ENCODE peak calls at places on chromosomes 4 and X, in four cellular contexts. J is trophoblast cell, K is H1, U is H9. M is an unnamed sample. For H3K79me2, the result is how much of the 10 kb centered on the place peaks cover.

GRCh38 chrX:102339312-102340298 is 92.6 kb downstream of the NXF2 start:
- DNase-seq in K (no peak), J (no peak), U (peak), M (no peak)

GRCh38 chr4:88159137-88159725 is 792 bp upstream of the ABCG2 start:
- DNase-seq in U (peak), K (peak), J (peak), M (peak)

GRCh38 chr4:39480902-39481695 is 22.2 kb downstream of the LIAS start:
- DNase-seq in K (no peak), U (no peak), J (peak), M (no peak)

GRCh38 chr4:36183665-36184393 is 60.5 kb downstream of the ARAP2 start:
- DNase-seq in U (no peak), J (no peak), K (no peak), M (no peak)

GRCh38 chr4:94533405-94534223 is 81.9 kb downstream of the PDLIM5 start:
- DNase-seq in J (no peak), U (no peak), K (no peak), M (no peak)

GRCh38 chr4:128268970-128269369 is 18.6 kb downstream of the PGRMC2 start:
- DNase-seq in U (no peak), J (no peak), K (no peak), M (no peak)

GRCh38 chr4:119832731-119833233 is 204.2 kb upstream of the PDE5A start:
- DNase-seq in U (no peak), J (no peak), K (no peak), M (no peak)

GRCh38 chr4:170674176-170674575 is 584.4 kb upstream of the AADAT start:
- DNase-seq in K (no peak), J (no peak), U (no peak), M (no peak)

GRCh38 chr4:173490817-173491518 is 39.1 kb downstream of the HAND2 start:
- DNase-seq in J (peak), K (no peak), U (no peak), M (peak)

GRCh38 chr4:169158046-169158445 is 112.7 kb downstream of the SH3RF1 start:
- DNase-seq in J (no peak), U (no peak), K (no peak), M (no peak)

GRCh38 chr4:76897522-76898384 is at the start of gene SOWAHB:
- DNase-seq in U (peak), J (peak), K (peak), M (peak)

GRCh38 chrX:150546711-150547153 is 21.7 kb upstream of the MTM1 start:
- DNase-seq in U (no peak), J (no peak), K (no peak), M (no peak)

GRCh38 chr4:100968046-100968445 is 379.3 kb downstream of the PPP3CA start:
- DNase-seq in K (no peak), U (no peak), J (no peak), M (no peak)

GRCh38 chrX:106901781-106902219 is 1.3 kb downstream of the RIPPLY1 start:
- DNase-seq in U (no peak), J (no peak), K (no peak), M (no peak)

GRCh38 chr4:84050014-84050413 is 449.1 kb downstream of the NKX6-1 start:
- DNase-seq in U (peak), J (no peak), K (peak), M (peak)

GRCh38 chrX:46575991-46576392 is 2.4 kb downstream of the CHST7 start:
- DNase-seq in K (no peak), J (no peak), U (no peak), M (peak)

GRCh38 chrX:24870143-24870542 is 145.6 kb downstream of the ARX start:
- DNase-seq in U (no peak), K (no peak), J (peak), M (no peak)

GRCh38 chrX:83916525-83916924 is 55.6 kb downstream of the CYLC1 start:
- DNase-seq in K (no peak), J (no peak), U (no peak), M (peak)

GRCh38 chr4:37890501-37891220 is at the start of gene TBC1D1:
- DNase-seq in U (peak), K (no peak), J (peak), M (peak)

GRCh38 chrX:101097546-101098453 is at the start of gene CENPI:
- DNase-seq in U (peak), J (peak), K (peak), M (peak)

GRCh38 chrX:118872102-118872566 is 48.5 kb downstream of the ZCCHC12 start:
- DNase-seq in J (no peak), U (no peak), K (no peak), M (no peak)

GRCh38 chr4:7832331-7832730 is 107.3 kb downstream of the AFAP1 start:
- DNase-seq in K (no peak), J (no peak), U (no peak), M (no peak)

GRCh38 chr4:7830747-7831146 is 108.9 kb downstream of the AFAP1 start:
- DNase-seq in U (no peak), K (no peak), J (no peak), M (no peak)

GRCh38 chr4:7831330-7831729 is 108.3 kb downstream of the AFAP1 start:
- DNase-seq in U (no peak), K (no peak), J (no peak), M (no peak)

GRCh38 chr4:7829687-7830580 is 109.7 kb downstream of the AFAP1 start:
- DNase-seq in K (no peak), J (no peak), U (no peak), M (no peak)

DNA sequence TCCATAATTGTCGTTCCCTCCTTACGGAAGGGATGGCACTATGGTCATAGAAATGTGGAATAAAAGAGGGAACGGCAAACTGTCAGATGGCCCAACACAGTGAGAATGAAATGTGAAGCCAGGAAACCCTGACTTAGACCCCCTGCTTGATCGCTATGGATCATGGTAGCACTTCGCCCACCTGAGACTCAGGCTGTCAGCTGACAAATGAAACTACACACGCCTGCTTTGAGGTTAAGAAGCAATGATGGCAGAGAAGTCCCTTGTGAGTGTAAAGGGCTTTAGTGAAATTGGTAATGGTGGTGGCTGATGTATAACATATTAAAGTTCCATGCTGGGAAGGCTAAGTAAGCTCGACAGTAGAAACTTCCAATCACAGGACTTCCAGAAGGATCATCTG is 107.8 kb downstream of the AFAP1 start:
- DNase-seq in J (no peak), U (no peak), K (no peak), M (no peak)
- H3K79me2 ChIP-seq in J (under half), U (under half), K (under half), M (under half)

DNA sequence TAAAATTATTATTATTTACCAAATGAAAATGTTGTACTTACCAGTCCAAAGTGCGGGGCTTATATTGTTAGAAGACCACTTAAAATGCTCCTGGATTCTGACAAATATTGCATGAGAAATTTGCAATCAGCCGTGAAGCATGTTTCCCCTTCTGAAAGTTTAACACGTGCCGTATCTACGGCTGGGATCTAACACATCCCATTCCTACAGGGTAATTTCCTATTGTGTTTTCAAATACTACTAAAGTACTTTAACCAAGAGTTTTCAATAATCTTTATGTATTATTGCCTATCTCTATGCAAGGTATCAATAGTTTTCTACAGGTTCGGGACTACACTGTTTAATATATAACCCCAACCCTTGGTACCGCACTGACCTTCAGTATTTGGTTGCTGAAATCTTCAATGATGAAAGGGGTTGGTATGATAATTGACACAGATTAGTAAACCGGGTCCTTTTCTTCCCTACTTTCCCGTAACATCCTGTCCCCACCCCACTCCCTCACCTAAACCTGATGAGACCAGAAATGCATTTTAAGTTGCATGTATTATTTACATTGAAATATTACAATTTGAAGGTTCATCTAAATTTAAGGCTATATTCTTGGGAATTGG is 795 bp upstream of the BRWD3 start:
- DNase-seq in U (no peak), J (no peak), K (no peak), M (peak)
- H2BK5ac ChIP-seq in U (no peak), J (no peak), K (no peak), M (no peak)

DNA sequence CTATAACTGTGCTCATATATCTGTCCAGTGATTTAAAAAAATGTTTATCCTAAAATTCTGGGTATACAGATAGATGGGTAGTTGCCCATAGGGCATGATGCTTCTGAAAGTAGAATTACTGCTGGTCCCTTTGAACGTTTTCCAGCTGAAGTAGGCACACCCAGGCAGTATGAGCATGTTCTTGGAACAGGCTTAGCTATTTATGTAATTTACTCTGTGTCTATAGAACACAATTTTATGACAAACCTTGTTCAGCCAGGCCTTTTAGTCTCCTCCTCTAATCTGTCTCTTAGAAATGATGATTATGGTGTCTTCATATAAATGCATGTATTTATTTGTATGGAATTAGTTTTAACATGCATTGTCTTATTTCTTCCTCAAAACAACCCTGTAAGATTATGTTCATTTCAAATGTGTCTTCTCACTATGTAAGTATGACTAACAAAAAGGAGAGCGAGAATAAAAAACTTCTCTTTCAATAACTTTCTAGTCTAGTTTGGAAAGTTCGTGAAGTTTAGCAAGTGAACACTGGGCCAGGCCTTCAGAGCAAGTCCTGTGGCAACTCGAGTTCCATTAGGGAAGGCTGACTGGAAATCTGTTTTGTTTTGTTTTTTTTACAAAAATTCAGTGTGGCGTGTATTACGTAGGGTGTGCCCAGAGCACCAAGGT is 142.0 kb downstream of the AFF1 start:
- DNase-seq in K (no peak), J (no peak), U (no peak), M (no peak)
- H3K79me2 ChIP-seq in K (under half), J (under half), U (under half), M (under half)

GRCh38 chr4:121777625-121778024 is 12.7 kb upstream of the SMIM43 start:
- DNase-seq in J (no peak), U (no peak), K (no peak), M (no peak)
- H2BK5ac ChIP-seq in J (no peak), U (no peak), K (no peak), M (no peak)

DNA sequence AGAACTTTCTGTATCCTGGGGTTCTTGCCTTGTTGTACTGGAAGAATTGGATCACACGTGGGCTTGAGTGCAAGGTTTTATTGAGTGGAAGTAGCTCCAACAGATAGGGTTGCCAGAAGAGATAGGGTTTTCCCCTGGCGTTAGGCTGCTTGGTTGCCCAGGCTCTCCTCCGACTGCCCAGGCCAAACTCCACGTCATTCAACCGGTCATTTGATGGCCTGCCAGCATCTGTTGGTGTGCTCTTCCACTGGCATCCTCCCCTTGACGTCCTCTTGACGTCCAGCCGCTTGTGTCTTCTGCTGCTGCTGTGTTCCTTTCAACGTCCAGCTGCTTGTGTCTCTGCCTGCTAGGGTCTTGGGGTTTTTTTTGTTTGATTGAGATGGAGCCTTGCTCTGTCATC is 340.3 kb upstream of the ZCCHC13 start:
- DNase-seq in J (no peak), U (no peak), K (no peak), M (no peak)
- H3K79me2 ChIP-seq in J (under half), U (under half), K (under half), M (under half)

DNA sequence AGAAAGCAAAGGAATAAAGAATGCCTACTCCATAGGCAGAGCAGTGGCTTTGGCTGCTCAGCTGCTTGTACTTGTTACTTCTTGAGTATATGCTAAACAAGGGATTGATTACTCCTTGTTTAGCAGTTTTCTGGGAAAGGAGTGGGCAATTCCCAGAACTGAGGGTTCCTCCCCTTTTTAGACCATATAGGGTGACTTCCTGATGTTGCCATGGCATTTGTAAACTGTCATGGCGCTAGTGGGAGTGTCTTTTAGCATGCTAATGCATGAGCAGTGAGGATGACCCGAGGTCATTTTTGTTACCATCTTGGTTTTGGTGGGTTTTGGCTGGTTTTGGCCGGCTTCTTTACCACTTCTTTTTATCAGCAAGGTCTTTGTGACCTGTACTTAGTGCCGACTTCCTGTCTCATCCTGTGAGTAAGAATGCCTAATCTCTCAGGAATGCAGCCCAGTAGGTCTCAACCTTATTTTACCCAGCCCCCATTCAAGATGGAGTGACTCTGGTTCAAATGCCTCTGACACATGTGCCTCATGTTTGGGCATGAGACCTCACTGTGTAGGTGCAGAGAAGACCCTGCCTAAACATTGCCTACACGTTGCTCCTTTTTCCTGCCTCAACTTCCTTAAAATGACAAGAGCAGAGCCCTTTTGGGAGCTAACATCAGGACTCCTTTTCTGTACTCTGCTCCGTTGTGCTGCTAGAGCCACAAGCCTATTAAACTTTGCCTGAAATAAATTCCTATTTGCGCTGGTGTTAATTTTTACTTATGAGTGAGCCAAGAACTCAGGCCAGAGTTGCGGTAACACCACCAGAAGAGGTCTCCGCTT is 21.0 kb upstream of the UBA6 start:
- DNase-seq in U (peak), K (no peak), J (peak), M (peak)
- H2BK5ac ChIP-seq in U (no peak), K (peak), J (peak), M (no peak)

GRCh38 chr4:24559032-24559821 is 25.1 kb downstream of the DHX15 start:
- DNase-seq in K (no peak), U (no peak), J (no peak), M (no peak)

GRCh38 chr4:24564488-24564887 is 19.9 kb downstream of the DHX15 start:
- DNase-seq in J (no peak), K (no peak), U (no peak), M (no peak)

GRCh38 chr4:24559889-24560288 is 24.5 kb downstream of the DHX15 start:
- DNase-seq in K (no peak), U (no peak), J (no peak), M (no peak)

GRCh38 chr4:24560770-24561415 is 23.5 kb downstream of the DHX15 start:
- DNase-seq in K (no peak), J (no peak), U (no peak), M (no peak)

DNA sequence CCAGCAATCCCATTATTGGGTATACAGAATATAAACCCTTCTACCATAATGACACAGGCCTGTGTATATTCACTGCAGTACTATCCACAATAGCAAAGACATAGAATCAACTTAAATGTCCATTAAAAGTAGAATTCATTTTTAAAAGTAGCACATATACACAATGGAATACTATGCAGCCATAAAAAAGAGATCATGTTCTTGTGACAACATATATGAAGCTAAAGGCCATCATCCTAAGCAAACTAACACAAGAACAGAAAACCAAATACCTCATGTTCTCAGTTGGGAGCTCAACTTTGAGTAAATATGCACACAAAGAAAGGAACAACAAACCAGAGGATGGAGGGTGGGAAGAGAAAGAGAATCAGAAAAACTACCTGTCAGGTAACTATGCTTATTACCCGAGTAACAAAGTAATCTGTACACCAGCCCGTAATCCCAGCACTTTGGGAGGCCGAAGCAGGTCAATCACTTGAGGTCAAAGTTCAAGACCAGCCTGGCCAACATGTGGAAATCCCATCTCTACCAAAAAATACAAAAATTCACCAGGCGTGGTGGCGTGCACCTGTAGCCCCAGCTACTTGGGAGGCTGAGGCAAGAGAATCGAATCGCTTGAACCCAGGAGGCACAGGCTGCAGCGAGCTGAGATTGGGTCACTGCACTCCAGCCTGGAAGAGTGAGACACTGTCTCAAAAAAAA is 22.8 kb downstream of the DHX15 start:
- DNase-seq in J (no peak), K (no peak), U (no peak), M (no peak)
- H3K79me2 ChIP-seq in J (under half), K (half or more), U (half or more), M (half or more)

DNA sequence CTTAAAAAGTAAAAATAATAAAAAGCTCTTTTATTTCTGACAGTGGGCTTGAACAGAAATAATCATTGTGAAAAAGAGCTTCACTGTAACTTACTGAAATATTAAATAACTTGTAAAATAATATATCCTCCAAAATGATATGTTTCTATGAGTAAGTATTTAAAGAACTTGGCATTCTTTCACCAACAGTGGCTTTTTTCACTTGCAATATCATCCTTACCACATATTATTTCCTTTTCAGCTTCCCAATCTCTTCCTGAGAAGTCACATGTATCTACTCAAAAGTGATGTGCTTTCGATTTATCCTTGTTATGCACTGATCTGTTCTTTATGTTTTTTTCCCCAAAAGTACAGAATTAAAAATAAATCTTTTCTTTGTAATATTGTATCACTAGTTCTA is 2.2 kb upstream of the PCDH18 start:
- DNase-seq in K (no peak), J (no peak), U (no peak), M (no peak)
- H2BK5ac ChIP-seq in K (no peak), J (no peak), U (no peak), M (no peak)

GRCh38 chr4:152448038-152448437 is 87.9 kb downstream of the FBXW7 start:
- DNase-seq in J (no peak), U (no peak), K (no peak), M (no peak)

GRCh38 chr4:152448806-152449205 is 87.1 kb downstream of the FBXW7 start:
- DNase-seq in U (no peak), J (no peak), K (no peak), M (no peak)

DNA sequence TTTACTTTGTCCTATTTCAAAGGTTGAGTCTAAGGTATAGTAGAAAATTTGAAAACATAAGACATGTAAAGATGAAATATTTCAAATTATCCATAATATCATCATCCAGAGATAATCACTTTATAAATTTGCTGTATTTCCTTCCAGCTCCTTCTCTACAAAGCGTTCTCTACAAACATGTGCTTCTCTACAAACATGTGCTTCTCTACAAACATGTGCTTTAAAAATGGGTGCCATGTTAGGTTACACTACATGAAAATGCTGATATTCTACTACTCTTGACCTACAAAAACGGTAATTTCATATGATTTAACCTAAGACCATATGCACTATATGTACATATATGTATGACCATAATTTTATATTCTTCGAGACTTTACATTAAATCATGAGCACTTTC is 92.0 kb downstream of the FBXW7 start:
- DNase-seq in J (no peak), K (no peak), U (no peak), M (no peak)
- H3K79me2 ChIP-seq in J (under half), K (under half), U (under half), M (under half)